ENCODE peak calls at places on chromosomes 5 and 9, in five cellular contexts. One of them, this sample, is unnamed.

GRCh38 chr5:39405489-39405888 is 19.3 kb downstream of the DAB2 start:
- DNase-seq in A549: no peak
- DNase-seq in H9: no peak
- DNase-seq in Karpas-422: no peak
- DNase-seq in fibroblast of lung: no peak
- DNase-seq in this sample: no peak

GRCh38 chr5:43649256-43649655 is 46.3 kb downstream of the NNT start:
- DNase-seq in A549: no peak
- DNase-seq in H9: no peak
- DNase-seq in Karpas-422: no peak
- DNase-seq in fibroblast of lung: peak; percentile 78
- DNase-seq in this sample: no peak

GRCh38 chr5:154179846-154180710 is 10.5 kb upstream of the GALNT10 start:
- DNase-seq in A549: peak; percentile 80
- DNase-seq in H9: peak; percentile 56
- DNase-seq in Karpas-422: peak; percentile 82
- DNase-seq in fibroblast of lung: peak; percentile 57
- DNase-seq in this sample: peak; percentile 71

GRCh38 chr5:146447734-146448380 is 724 bp downstream of the TCERG1 start:
- DNase-seq in A549: no peak
- DNase-seq in H9: no peak
- DNase-seq in Karpas-422: peak; percentile 84
- DNase-seq in fibroblast of lung: peak; percentile 60
- DNase-seq in this sample: peak; percentile 71

GRCh38 chr9:89448381-89448780 is 49.5 kb downstream of the SEMA4D start:
- DNase-seq in A549: no peak
- DNase-seq in H9: no peak
- DNase-seq in Karpas-422: no peak
- DNase-seq in fibroblast of lung: no peak
- DNase-seq in this sample: no peak

GRCh38 chr5:115246361-115246991 is 16.2 kb downstream of the PGGT1B start:
- DNase-seq in A549: peak; percentile 33
- DNase-seq in H9: no peak
- DNase-seq in Karpas-422: peak; percentile 80
- DNase-seq in fibroblast of lung: peak; percentile 29
- DNase-seq in this sample: peak; percentile 61

GRCh38 chr9:21789541-21790037 is 12.8 kb upstream of the MTAP start:
- DNase-seq in A549: peak; percentile 74
- DNase-seq in H9: peak; percentile 45
- DNase-seq in Karpas-422: peak; percentile 91
- DNase-seq in fibroblast of lung: peak; percentile 92
- DNase-seq in this sample: peak; percentile 90

GRCh38 chr5:137560414-137560813 is 61.3 kb upstream of the SPOCK1 start:
- DNase-seq in A549: no peak
- DNase-seq in H9: no peak
- DNase-seq in Karpas-422: no peak
- DNase-seq in fibroblast of lung: peak; percentile 61
- DNase-seq in this sample: no peak

GRCh38 chr5:174229640-174230350 is 184.3 kb downstream of the NSG2 start:
- DNase-seq in A549: no peak
- DNase-seq in H9: no peak
- DNase-seq in Karpas-422: no peak
- DNase-seq in fibroblast of lung: peak; percentile 98
- DNase-seq in this sample: no peak

GRCh38 chr9:129052592-129052991 is 16.2 kb downstream of the MIGA2 start:
- DNase-seq in A549: no peak
- DNase-seq in H9: no peak
- DNase-seq in Karpas-422: no peak
- DNase-seq in fibroblast of lung: no peak
- DNase-seq in this sample: no peak

GRCh38 chr5:109739741-109740140 is 50.0 kb downstream of the MAN2A1 start:
- DNase-seq in A549: no peak
- DNase-seq in H9: peak; percentile 78
- DNase-seq in Karpas-422: no peak
- DNase-seq in fibroblast of lung: peak; percentile 73
- DNase-seq in this sample: no peak

GRCh38 chr5:112555691-112556090 is 136.6 kb upstream of the EPB41L4A start:
- DNase-seq in A549: no peak
- DNase-seq in H9: no peak
- DNase-seq in Karpas-422: no peak
- DNase-seq in fibroblast of lung: peak; percentile 72
- DNase-seq in this sample: no peak

GRCh38 chr9:135916998-135917397 is 9.7 kb upstream of the CAMSAP1 start:
- DNase-seq in A549: no peak
- DNase-seq in H9: no peak
- DNase-seq in Karpas-422: peak; percentile 66
- DNase-seq in fibroblast of lung: no peak
- DNase-seq in this sample: peak; percentile 24

GRCh38 chr5:51275428-51275827 is 107.8 kb upstream of the ISL1 start:
- DNase-seq in A549: no peak
- DNase-seq in H9: no peak
- DNase-seq in Karpas-422: no peak
- DNase-seq in fibroblast of lung: no peak
- DNase-seq in this sample: no peak

GRCh38 chr5:170451764-170452365 is 52.0 kb upstream of the KCNIP1 start:
- DNase-seq in A549: peak; percentile 40
- DNase-seq in H9: no peak
- DNase-seq in Karpas-422: no peak
- DNase-seq in fibroblast of lung: peak; percentile 66
- DNase-seq in this sample: no peak

GRCh38 chr5:33032161-33033085 is 321.3 kb downstream of the NPR3 start:
- DNase-seq in A549: no peak
- DNase-seq in H9: no peak
- DNase-seq in Karpas-422: no peak
- DNase-seq in fibroblast of lung: peak; percentile 56
- DNase-seq in this sample: no peak

GRCh38 chr5:65055938-65056337 is 287.2 kb downstream of the CWC27 start:
- DNase-seq in A549: no peak
- DNase-seq in H9: no peak
- DNase-seq in Karpas-422: no peak
- DNase-seq in fibroblast of lung: no peak
- DNase-seq in this sample: no peak

GRCh38 chr5:141490771-141491170 is 1.9 kb downstream of the PCDHGC5 start:
- DNase-seq in A549: no peak
- DNase-seq in H9: no peak
- DNase-seq in Karpas-422: no peak
- DNase-seq in fibroblast of lung: no peak
- DNase-seq in this sample: no peak

GRCh38 chr5:141487131-141487530 is 1.8 kb upstream of the PCDHGC5 start:
- DNase-seq in A549: no peak
- DNase-seq in H9: no peak
- DNase-seq in Karpas-422: no peak
- DNase-seq in fibroblast of lung: no peak
- DNase-seq in this sample: no peak

GRCh38 chr5:141489841-141490240 is 960 bp downstream of the PCDHGC5 start:
- DNase-seq in A549: no peak
- DNase-seq in H9: no peak
- DNase-seq in Karpas-422: no peak
- DNase-seq in fibroblast of lung: no peak
- DNase-seq in this sample: no peak

GRCh38 chr5:141490271-141490670 is 1.4 kb downstream of the PCDHGC5 start:
- DNase-seq in A549: no peak
- DNase-seq in H9: no peak
- DNase-seq in Karpas-422: no peak
- DNase-seq in fibroblast of lung: no peak
- DNase-seq in this sample: no peak

GRCh38 chr5:141488591-141489478 is at the start of gene PCDHGC5:
- DNase-seq in A549: no peak
- DNase-seq in H9: no peak
- DNase-seq in Karpas-422: no peak
- DNase-seq in fibroblast of lung: peak; percentile 87
- DNase-seq in this sample: no peak
- H3K4me2 ChIP-seq in A549: no peak within 1 kb of the TSS
- H3K4me2 ChIP-seq in H9: no peak within 1 kb of the TSS
- H3K4me2 ChIP-seq in Karpas-422: no peak within 1 kb of the TSS
- H3K4me2 ChIP-seq in fibroblast of lung: peak within 1 kb of the TSS; percentile 67
- H3K4me2 ChIP-seq in this sample: peak within 1 kb of the TSS; percentile 28

DNA sequence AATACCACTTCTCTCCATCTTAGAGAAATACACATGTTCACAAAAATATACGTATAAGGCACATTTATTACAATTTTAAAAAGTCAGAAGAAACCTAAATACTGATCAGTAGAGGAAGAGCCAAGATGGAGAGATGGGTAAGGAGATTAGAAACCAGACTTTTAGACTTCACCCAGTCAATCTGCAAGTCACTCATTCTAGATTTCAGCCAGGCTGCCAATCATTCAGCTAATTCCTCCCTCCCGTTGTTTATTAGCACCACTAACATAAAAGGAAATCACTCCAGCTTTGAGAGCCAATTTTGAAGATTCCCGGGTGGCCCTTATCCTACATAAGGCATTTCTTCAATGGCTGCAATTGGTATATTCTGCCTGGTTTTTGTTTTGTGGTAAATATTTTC is 109.8 kb upstream of the NR5A1 start:
- DNase-seq in A549: no peak
- DNase-seq in H9: no peak
- DNase-seq in Karpas-422: no peak
- DNase-seq in fibroblast of lung: no peak
- DNase-seq in this sample: no peak
- H3K4me2 ChIP-seq in A549: no peak overlapping the region
- H3K4me2 ChIP-seq in H9: no peak overlapping the region
- H3K4me2 ChIP-seq in Karpas-422: no peak overlapping the region
- H3K4me2 ChIP-seq in fibroblast of lung: no peak overlapping the region
- H3K4me2 ChIP-seq in this sample: no peak overlapping the region

DNA sequence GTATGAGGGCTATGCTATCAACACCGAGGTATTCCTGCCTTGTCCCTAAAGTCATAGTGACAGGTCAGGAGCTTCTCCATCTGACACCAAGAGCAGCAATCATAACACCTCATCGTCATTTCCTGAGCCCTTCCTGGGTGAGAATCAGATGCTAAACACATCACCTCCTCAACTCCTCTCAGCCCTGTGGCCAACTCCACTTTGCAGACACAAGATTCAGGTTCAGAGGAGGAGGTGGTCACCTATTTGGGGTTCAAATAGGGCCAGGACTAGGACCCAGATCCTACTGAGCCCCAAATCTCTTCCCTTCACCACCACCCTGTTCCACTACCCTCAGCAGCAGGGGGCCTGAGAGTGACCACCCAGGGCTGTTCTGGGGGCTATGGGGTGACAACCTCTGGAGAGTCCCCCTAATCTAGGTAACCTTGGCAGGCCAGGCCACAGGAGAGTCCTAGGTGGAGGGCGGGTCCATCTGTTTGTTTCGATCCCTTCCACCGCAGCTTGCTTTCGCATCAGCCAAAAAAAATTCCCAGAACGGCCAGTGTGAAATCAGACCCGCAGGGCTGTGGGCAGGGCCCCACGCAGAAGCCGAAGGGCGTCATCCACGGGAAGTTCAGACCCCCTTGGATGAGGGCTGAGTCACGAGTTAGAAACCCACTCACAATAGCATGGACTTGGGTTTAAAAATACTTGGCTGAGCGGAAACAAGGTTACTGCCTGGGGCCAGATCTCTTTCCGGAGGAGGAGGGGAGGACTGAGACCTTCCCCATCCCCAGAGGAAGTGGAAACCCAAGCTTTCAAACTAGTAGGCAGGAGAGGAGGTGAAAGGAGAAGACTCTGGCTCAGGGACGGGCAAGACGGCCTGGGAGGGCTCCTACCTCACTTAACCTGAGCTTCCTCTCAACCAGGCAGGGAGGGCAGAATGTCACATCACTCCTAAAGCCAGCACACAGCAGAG is 8.7 kb downstream of the STK10 start:
- DNase-seq in A549: no peak
- DNase-seq in H9: peak; percentile 57
- DNase-seq in Karpas-422: no peak
- DNase-seq in fibroblast of lung: peak; percentile 71
- DNase-seq in this sample: peak; percentile 62
- H3K4me2 ChIP-seq in A549: no peak overlapping the region
- H3K4me2 ChIP-seq in H9: no peak overlapping the region
- H3K4me2 ChIP-seq in Karpas-422: no peak overlapping the region
- H3K4me2 ChIP-seq in fibroblast of lung: no peak overlapping the region
- H3K4me2 ChIP-seq in this sample: peak overlapping the region; percentile 87

DNA sequence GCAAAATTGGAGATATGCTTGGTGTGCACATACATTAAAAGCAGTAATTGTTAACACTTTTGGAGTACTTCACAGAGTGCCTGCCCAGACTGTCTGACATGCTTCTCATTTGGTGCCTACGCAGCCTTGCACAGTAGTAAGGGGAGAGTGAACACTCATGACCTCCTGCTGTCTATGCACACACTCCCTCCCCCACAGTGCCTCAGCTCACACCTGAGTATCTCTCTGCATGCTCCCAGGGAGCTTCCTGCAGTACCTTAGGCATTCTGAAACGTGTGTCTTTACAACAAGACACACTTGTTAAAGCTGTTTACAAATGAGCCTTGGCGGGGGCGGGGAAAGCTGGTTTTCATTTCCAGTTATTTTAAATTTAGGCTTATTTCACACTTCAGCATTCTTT is 18.0 kb downstream of the MAP3K1 start:
- DNase-seq in A549: no peak
- DNase-seq in H9: no peak
- DNase-seq in Karpas-422: peak; percentile 40
- DNase-seq in fibroblast of lung: no peak
- DNase-seq in this sample: no peak
- H3K4me2 ChIP-seq in A549: no peak overlapping the region
- H3K4me2 ChIP-seq in H9: peak overlapping the region; percentile 11
- H3K4me2 ChIP-seq in Karpas-422: no peak overlapping the region
- H3K4me2 ChIP-seq in fibroblast of lung: no peak overlapping the region
- H3K4me2 ChIP-seq in this sample: no peak overlapping the region

DNA sequence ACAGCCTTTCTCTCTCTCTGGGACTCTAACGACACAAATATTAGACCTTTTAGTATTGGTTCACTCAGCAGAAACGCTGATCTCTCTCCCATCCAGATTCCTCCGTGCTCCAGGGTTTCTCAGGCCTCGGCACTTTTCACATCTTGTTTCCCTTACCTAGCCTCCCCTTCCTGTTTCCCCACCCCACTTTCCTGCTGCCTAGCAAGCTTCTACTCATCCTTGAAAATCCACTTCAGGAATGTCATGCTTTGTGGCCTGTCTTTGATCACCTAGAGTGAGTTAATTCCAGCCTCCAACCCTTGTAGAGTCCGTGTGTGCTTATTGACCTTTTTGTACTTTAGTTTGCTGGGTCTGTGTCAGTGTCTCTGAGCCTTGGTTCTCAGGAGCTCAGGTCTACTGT is 116.6 kb downstream of the AOPEP start:
- DNase-seq in A549: no peak
- DNase-seq in H9: no peak
- DNase-seq in Karpas-422: no peak
- DNase-seq in fibroblast of lung: no peak
- DNase-seq in this sample: no peak
- H3K4me2 ChIP-seq in A549: no peak overlapping the region
- H3K4me2 ChIP-seq in H9: no peak overlapping the region
- H3K4me2 ChIP-seq in Karpas-422: no peak overlapping the region
- H3K4me2 ChIP-seq in fibroblast of lung: no peak overlapping the region
- H3K4me2 ChIP-seq in this sample: no peak overlapping the region

GRCh38 chr5:80762573-80762972 is 107.8 kb upstream of the DHFR start:
- DNase-seq in A549: no peak
- DNase-seq in H9: no peak
- DNase-seq in Karpas-422: no peak
- DNase-seq in fibroblast of lung: no peak
- DNase-seq in this sample: no peak

GRCh38 chr5:80761966-80762365 is 107.2 kb upstream of the DHFR start:
- DNase-seq in A549: no peak
- DNase-seq in H9: no peak
- DNase-seq in Karpas-422: no peak
- DNase-seq in fibroblast of lung: peak; percentile 27
- DNase-seq in this sample: no peak

GRCh38 chr5:80763873-80764647 is 109.3 kb upstream of the DHFR start:
- DNase-seq in A549: no peak
- DNase-seq in H9: no peak
- DNase-seq in Karpas-422: no peak
- DNase-seq in fibroblast of lung: no peak
- DNase-seq in this sample: no peak

GRCh38 chr5:80763211-80763610 is 108.4 kb upstream of the DHFR start:
- DNase-seq in A549: no peak
- DNase-seq in H9: no peak
- DNase-seq in Karpas-422: no peak
- DNase-seq in fibroblast of lung: peak; percentile 19
- DNase-seq in this sample: no peak

GRCh38 chr5:80764786-80765185 is 110.0 kb upstream of the DHFR start:
- DNase-seq in A549: no peak
- DNase-seq in H9: no peak
- DNase-seq in Karpas-422: no peak
- DNase-seq in fibroblast of lung: no peak
- DNase-seq in this sample: no peak
- H3K4me2 ChIP-seq in A549: no peak overlapping the region
- H3K4me2 ChIP-seq in H9: no peak overlapping the region
- H3K4me2 ChIP-seq in Karpas-422: no peak overlapping the region
- H3K4me2 ChIP-seq in fibroblast of lung: no peak overlapping the region
- H3K4me2 ChIP-seq in this sample: no peak overlapping the region